ENCODE peak calls at places on chromosomes 12 and 14, in seven cellular contexts. U is suprapubic skin, E is psoas muscle, S is AG04450, M is omental fat pad, R is dorsolateral prefrontal cortex, L is OCI-LY7. F is an unnamed sample.

GRCh38 chr12:127230843-127231260 is 1036.1 kb upstream of the TMEM132C start:
- DNase-seq in L (no peak), M (no peak), E (no peak), S (peak; percentile 83), U (no peak), R (no peak), F (no peak)

GRCh38 chr12:56699020-56699661 is 11.1 kb upstream of the PTGES3 start:
- DNase-seq in R (no peak), U (no peak), L (no peak), M (no peak), S (no peak), E (no peak), F (no peak)

GRCh38 chr14:59276235-59276634 is 87.8 kb downstream of the DAAM1 start:
- DNase-seq in S (no peak), R (no peak), L (no peak), E (no peak), M (no peak), U (no peak), F (no peak)

GRCh38 chr14:31536201-31536960 is 24.8 kb upstream of the NUBPL start:
- DNase-seq in R (no peak), S (no peak), L (no peak), E (no peak), U (no peak), M (no peak), F (no peak)

GRCh38 chr12:43318002-43318401 is 234.0 kb downstream of the ADAMTS20 start:
- DNase-seq in R (no peak), S (no peak), U (no peak), M (no peak), L (no peak), E (no peak), F (no peak)

GRCh38 chr14:87992349-87992719 is 648 bp downstream of the GALC start:
- DNase-seq in E (peak; percentile 51), S (no peak), M (no peak), R (peak; percentile 29), U (no peak), L (no peak), F (peak; percentile 19)

GRCh38 chr12:15230137-15230536 is 8.9 kb upstream of the RERG start:
- DNase-seq in R (no peak), L (no peak), M (no peak), E (no peak), U (no peak), S (no peak), F (no peak)

GRCh38 chr14:94963051-94963450 is 193.1 kb upstream of the GSC start:
- DNase-seq in R (no peak), S (no peak), E (no peak), U (no peak), M (no peak), L (no peak), F (no peak)

GRCh38 chr14:51443195-51444018 is 203.4 kb downstream of the TMX1 start:
- DNase-seq in M (no peak), R (no peak), L (no peak), S (no peak), U (no peak), E (no peak), F (no peak)

GRCh38 chr12:82069931-82070514 is 288.2 kb downstream of the CCDC59 start:
- DNase-seq in S (no peak), R (no peak), M (no peak), E (no peak), L (no peak), U (no peak), F (no peak)

GRCh38 chr14:96260341-96260821 is 4.4 kb downstream of the BDKRB1 start:
- DNase-seq in U (no peak), M (no peak), R (no peak), L (no peak), S (no peak), E (no peak), F (no peak)

GRCh38 chr12:124497039-124497438 is 70.4 kb downstream of the NCOR2 start:
- DNase-seq in U (no peak), S (no peak), M (no peak), R (no peak), L (no peak), E (peak; percentile 67), F (no peak)

GRCh38 chr12:104669851-104670337 is 213.1 kb downstream of the CHST11 start:
- DNase-seq in E (peak; percentile 68), M (no peak), U (no peak), L (peak; percentile 54), S (no peak), R (no peak), F (no peak)

GRCh38 chr12:2651061-2651965 is 143.5 kb upstream of the FKBP4 start:
- DNase-seq in U (peak; percentile 34), S (no peak), L (no peak), E (no peak), R (no peak), M (no peak), F (no peak)

GRCh38 chr12:71871116-71871515 is 31.6 kb downstream of the TBC1D15 start:
- DNase-seq in M (no peak), S (peak; percentile 4), U (no peak), R (no peak), L (no peak), E (no peak), F (no peak)

GRCh38 chr14:73645248-73645610 is 443 bp downstream of the DNAL1 start:
- DNase-seq in L (no peak), R (no peak), M (no peak), S (no peak), U (no peak), E (no peak), F (no peak)

GRCh38 chr14:74207943-74208342 is 31.3 kb upstream of the VSX2 start:
- DNase-seq in R (no peak), S (no peak), L (peak; percentile 10), U (no peak), E (no peak), M (no peak), F (no peak)

GRCh38 chr14:25406818-25407217 is 356.9 kb upstream of the STXBP6 start:
- DNase-seq in M (no peak), L (peak; percentile 28), R (no peak), U (no peak), S (no peak), E (no peak), F (no peak)
- TF ChIP-seq CTCF in M (no peak), L (peak; percentile 82), R (peak; percentile 25), U (peak; percentile 22), S (no peak), E (no peak), F (peak; percentile 46)

DNA sequence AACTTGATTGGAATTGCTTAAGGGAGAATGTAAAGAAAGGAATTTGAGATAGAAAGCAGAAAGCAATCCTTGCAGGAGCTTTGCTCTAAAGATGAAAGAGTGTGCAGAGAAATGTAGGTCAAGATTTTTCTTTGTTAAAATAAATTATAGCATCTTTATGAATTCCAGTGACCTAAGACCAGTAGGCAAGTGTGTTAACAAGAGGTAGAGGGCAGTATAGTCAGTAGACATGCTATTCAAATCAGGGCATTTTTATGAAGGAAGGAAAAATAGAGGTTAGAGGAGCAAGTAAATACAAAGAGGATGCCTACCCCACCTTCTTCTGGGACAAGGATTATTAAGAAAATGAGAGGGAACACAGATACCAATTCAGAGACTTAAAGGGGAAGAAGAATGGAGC is 148.5 kb downstream of the PLCZ1 start:
- DNase-seq in L (no peak), S (no peak), R (no peak), M (no peak), E (no peak), U (no peak), F (no peak)
- TF ChIP-seq CTCF in L (no peak), S (peak; percentile 25), R (no peak), M (no peak), E (no peak), U (no peak), F (no peak)

GRCh38 chr14:43540948-43541347 is 966.1 kb downstream of the FSCB start:
- DNase-seq in R (no peak), U (no peak), E (no peak), M (no peak), L (no peak), S (no peak), F (no peak)
- TF ChIP-seq CTCF in R (no peak), U (no peak), E (no peak), M (no peak), L (peak; percentile 13), S (no peak), F (no peak)

DNA sequence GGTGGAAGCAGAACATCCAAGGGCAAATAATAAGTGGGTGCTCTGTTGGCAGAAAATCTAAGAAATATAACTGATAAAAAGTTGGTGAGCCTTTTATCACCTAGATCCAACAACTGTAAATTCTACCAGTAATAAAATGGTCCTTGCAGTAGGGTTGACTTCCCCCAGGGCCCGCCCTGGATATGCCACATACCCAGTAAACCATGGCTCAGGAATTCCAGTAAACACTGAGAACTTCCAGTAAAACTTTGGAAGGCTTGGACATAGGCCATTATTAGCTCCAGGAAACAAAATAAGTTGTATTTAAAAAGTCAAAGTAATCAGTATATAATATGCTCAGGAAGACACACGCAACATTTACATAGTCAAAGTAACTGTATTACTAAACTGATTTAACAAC is 402.2 kb downstream of the BCAT1 start:
- DNase-seq in S (no peak), L (no peak), R (no peak), U (no peak), E (no peak), M (no peak), F (no peak)
- TF ChIP-seq CTCF in S (no peak), L (no peak), R (no peak), U (no peak), E (no peak), M (no peak), F (no peak)

DNA sequence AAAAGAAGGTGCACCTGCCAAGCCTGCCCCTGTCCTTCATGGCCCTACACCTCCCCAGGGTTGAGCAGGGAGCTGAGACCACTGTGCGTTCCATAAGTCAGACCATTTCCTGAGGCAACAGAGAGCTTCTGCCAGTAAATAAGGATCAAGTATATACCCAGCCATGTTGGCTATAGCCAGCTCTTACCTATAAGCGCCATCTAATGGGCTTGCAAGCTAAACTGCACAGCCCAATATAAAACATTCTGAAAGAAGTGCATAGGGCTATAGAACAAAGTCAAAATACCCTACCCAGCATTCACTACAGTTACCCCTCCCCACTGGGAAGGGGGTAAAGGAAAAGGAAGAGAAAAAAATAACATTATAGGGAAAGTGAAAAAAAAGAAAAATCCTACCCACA is 59.3 kb upstream of the SCAF11 start:
- DNase-seq in L (peak; percentile 11), S (no peak), R (no peak), M (no peak), U (no peak), E (no peak), F (no peak)
- TF ChIP-seq CTCF in L (peak; percentile 43), S (peak; percentile 6), R (no peak), M (no peak), U (no peak), E (no peak), F (no peak)

GRCh38 chr14:101185081-101185835 is 281.7 kb upstream of the RTL1 start:
- DNase-seq in E (no peak), S (no peak), M (no peak), U (peak; percentile 70), R (no peak), L (no peak), F (peak; percentile 22)
- TF ChIP-seq CTCF in E (no peak), S (no peak), M (no peak), U (no peak), R (no peak), L (no peak), F (no peak)

GRCh38 chr14:103091883-103092222 is 2.7 kb upstream of the EXOC3L4 start:
- DNase-seq in M (no peak), E (no peak), L (no peak), U (no peak), S (no peak), R (no peak), F (no peak)
- TF ChIP-seq CTCF in M (no peak), E (no peak), L (peak; percentile 41), U (no peak), S (no peak), R (no peak), F (no peak)